ENCODE peak calls at places on chromosomes 12 and 14, in six cellular contexts. One of them, this sample, is unnamed.

GRCh38 chr12:54040148-54040494 is 7.3 kb downstream of the HOXC5 start:
- DNase-seq in upper lobe of right lung: no peak
- DNase-seq in HS-5: no peak
- DNase-seq in activated T-cell treated with anti-CD3 and anti-CD28 coated beads, Interleukin-2, amount 50 U/mL, for 72 hours: no peak
- DNase-seq in tibial nerve: peak
- DNase-seq in A172: no peak
- DNase-seq in this sample: peak

GRCh38 chr12:107612508-107612907 is 73.1 kb upstream of the PWP1 start:
- DNase-seq in upper lobe of right lung: no peak
- DNase-seq in HS-5: no peak
- DNase-seq in activated T-cell treated with anti-CD3 and anti-CD28 coated beads, Interleukin-2, amount 50 U/mL, for 72 hours: no peak
- DNase-seq in tibial nerve: no peak
- DNase-seq in A172: no peak
- DNase-seq in this sample: no peak

GRCh38 chr14:20707622-20708021 is 19.1 kb downstream of the ANG start:
- DNase-seq in upper lobe of right lung: no peak
- DNase-seq in HS-5: no peak
- DNase-seq in activated T-cell treated with anti-CD3 and anti-CD28 coated beads, Interleukin-2, amount 50 U/mL, for 72 hours: no peak
- DNase-seq in tibial nerve: no peak
- DNase-seq in A172: peak
- DNase-seq in this sample: no peak

GRCh38 chr12:109873653-109874052 is 6.7 kb downstream of the GLTP start:
- DNase-seq in upper lobe of right lung: no peak
- DNase-seq in HS-5: no peak
- DNase-seq in activated T-cell treated with anti-CD3 and anti-CD28 coated beads, Interleukin-2, amount 50 U/mL, for 72 hours: no peak
- DNase-seq in tibial nerve: no peak
- DNase-seq in A172: no peak
- DNase-seq in this sample: no peak

GRCh38 chr14:65098586-65098985 is 3.7 kb downstream of the MAX start:
- DNase-seq in upper lobe of right lung: no peak
- DNase-seq in HS-5: no peak
- DNase-seq in activated T-cell treated with anti-CD3 and anti-CD28 coated beads, Interleukin-2, amount 50 U/mL, for 72 hours: no peak
- DNase-seq in tibial nerve: no peak
- DNase-seq in A172: no peak
- DNase-seq in this sample: no peak

GRCh38 chr14:93073833-93074769 is 41.6 kb downstream of the ITPK1 start:
- DNase-seq in upper lobe of right lung: peak
- DNase-seq in HS-5: no peak
- DNase-seq in activated T-cell treated with anti-CD3 and anti-CD28 coated beads, Interleukin-2, amount 50 U/mL, for 72 hours: no peak
- DNase-seq in tibial nerve: peak
- DNase-seq in A172: no peak
- DNase-seq in this sample: no peak

GRCh38 chr12:52436000-52436827 is 2.0 kb upstream of the KRT75 start:
- DNase-seq in upper lobe of right lung: no peak
- DNase-seq in HS-5: no peak
- DNase-seq in activated T-cell treated with anti-CD3 and anti-CD28 coated beads, Interleukin-2, amount 50 U/mL, for 72 hours: no peak
- DNase-seq in tibial nerve: no peak
- DNase-seq in A172: peak
- DNase-seq in this sample: no peak

GRCh38 chr12:104463371-104463770 is 6.6 kb downstream of the CHST11 start:
- DNase-seq in upper lobe of right lung: no peak
- DNase-seq in HS-5: no peak
- DNase-seq in activated T-cell treated with anti-CD3 and anti-CD28 coated beads, Interleukin-2, amount 50 U/mL, for 72 hours: no peak
- DNase-seq in tibial nerve: no peak
- DNase-seq in A172: no peak
- DNase-seq in this sample: no peak

GRCh38 chr14:63155511-63156189 is 48.6 kb upstream of the RHOJ start:
- DNase-seq in upper lobe of right lung: no peak
- DNase-seq in HS-5: no peak
- DNase-seq in activated T-cell treated with anti-CD3 and anti-CD28 coated beads, Interleukin-2, amount 50 U/mL, for 72 hours: no peak
- DNase-seq in tibial nerve: no peak
- DNase-seq in A172: peak
- DNase-seq in this sample: no peak

GRCh38 chr14:63039800-63040380 is 5.4 kb downstream of the KCNH5 start:
- DNase-seq in upper lobe of right lung: no peak
- DNase-seq in HS-5: peak
- DNase-seq in activated T-cell treated with anti-CD3 and anti-CD28 coated beads, Interleukin-2, amount 50 U/mL, for 72 hours: no peak
- DNase-seq in tibial nerve: no peak
- DNase-seq in A172: peak
- DNase-seq in this sample: no peak

GRCh38 chr12:121295123-121295745 is 1.3 kb downstream of the CAMKK2 start:
- DNase-seq in upper lobe of right lung: no peak
- DNase-seq in HS-5: no peak
- DNase-seq in activated T-cell treated with anti-CD3 and anti-CD28 coated beads, Interleukin-2, amount 50 U/mL, for 72 hours: peak
- DNase-seq in tibial nerve: no peak
- DNase-seq in A172: no peak
- DNase-seq in this sample: no peak

GRCh38 chr12:89880695-89881350 is 172.2 kb upstream of the ATP2B1 start:
- DNase-seq in upper lobe of right lung: no peak
- DNase-seq in HS-5: no peak
- DNase-seq in activated T-cell treated with anti-CD3 and anti-CD28 coated beads, Interleukin-2, amount 50 U/mL, for 72 hours: peak
- DNase-seq in tibial nerve: no peak
- DNase-seq in A172: no peak
- DNase-seq in this sample: no peak

GRCh38 chr12:13222076-13222475 is 25.6 kb downstream of the EMP1 start:
- DNase-seq in upper lobe of right lung: no peak
- DNase-seq in HS-5: no peak
- DNase-seq in activated T-cell treated with anti-CD3 and anti-CD28 coated beads, Interleukin-2, amount 50 U/mL, for 72 hours: no peak
- DNase-seq in tibial nerve: no peak
- DNase-seq in A172: peak
- DNase-seq in this sample: peak

GRCh38 chr14:73786942-73787759 is 64.5 kb upstream of the PTGR2 start:
- DNase-seq in upper lobe of right lung: peak
- DNase-seq in HS-5: no peak
- DNase-seq in activated T-cell treated with anti-CD3 and anti-CD28 coated beads, Interleukin-2, amount 50 U/mL, for 72 hours: peak
- DNase-seq in tibial nerve: no peak
- DNase-seq in A172: no peak
- DNase-seq in this sample: peak

GRCh38 chr14:46048127-46048526 is 603.5 kb downstream of the RPL10L start:
- DNase-seq in upper lobe of right lung: no peak
- DNase-seq in HS-5: peak
- DNase-seq in activated T-cell treated with anti-CD3 and anti-CD28 coated beads, Interleukin-2, amount 50 U/mL, for 72 hours: no peak
- DNase-seq in tibial nerve: no peak
- DNase-seq in A172: peak
- DNase-seq in this sample: no peak